ENCODE peak calls at places on chromosomes 6 and 20, in ten cellular contexts. K is CD4-positive, alpha-beta memory T cell; C is CD8-positive, alpha-beta T cell; A is pancreas; J is A549; W is foreskin keratinocyte; T is mesenchymal stem cell; G is upper lobe of right lung; S is GM23248; U is thoracic aorta. R is an unnamed sample.

GRCh38 chr6:34068462-34069044 is 77.3 kb downstream of the GRM4 start:
- DNase-seq in W (no peak), U (no peak), K (no peak), S (no peak), T (no peak), A (no peak), J (no peak), G (no peak), C (no peak), R (no peak)

GRCh38 chr6:29019629-29020028 is 14.5 kb upstream of the ZNF311 start:
- DNase-seq in S (no peak), A (no peak), J (no peak), W (no peak), G (no peak), T (no peak), C (no peak), K (no peak), U (no peak), R (no peak)

GRCh38 chr6:131875647-131876046 is 67.8 kb downstream of the ENPP1 start:
- DNase-seq in T (no peak), J (no peak), S (no peak), K (no peak), A (no peak), U (no peak), G (no peak), C (no peak), W (no peak), R (no peak)

GRCh38 chr6:21455071-21455470 is 138.5 kb upstream of the SOX4 start:
- DNase-seq in U (no peak), J (no peak), A (no peak), G (no peak), S (no peak), W (no peak), C (no peak), T (no peak), K (no peak), R (no peak)

GRCh38 chr6:35454843-35455110 is 2.6 kb downstream of the FANCE start:
- DNase-seq in G (no peak), A (no peak), W (no peak), S (no peak), J (no peak), U (no peak), C (no peak), K (no peak), T (no peak), R (no peak)

GRCh38 chr20:50729925-50730764 is 1.2 kb upstream of the PARD6B start:
- DNase-seq in T (peak; percentile 83), W (no peak), A (no peak), U (peak; percentile 6), S (peak; percentile 62), K (no peak), C (no peak), J (no peak), G (no peak), R (peak; percentile 40)

GRCh38 chr6:45697605-45698004 is 318.1 kb downstream of the CLIC5 start:
- DNase-seq in W (peak; percentile 86), S (peak; percentile 97), T (peak; percentile 96), G (no peak), U (no peak), C (no peak), K (no peak), J (no peak), A (no peak), R (peak; percentile 93)

GRCh38 chr6:24009319-24009718 is 116.7 kb upstream of the NRSN1 start:
- DNase-seq in A (no peak), T (no peak), J (no peak), G (no peak), C (no peak), K (no peak), U (no peak), W (no peak), S (no peak), R (no peak)

GRCh38 chr6:84625510-84625909 is 138.9 kb downstream of the TBX18 start:
- DNase-seq in K (no peak), T (no peak), C (no peak), U (no peak), A (no peak), G (no peak), S (no peak), W (no peak), J (no peak), R (peak; percentile 37)

GRCh38 chr6:84772428-84773132 is 8.2 kb upstream of the TBX18 start:
- DNase-seq in A (no peak), U (no peak), G (no peak), S (peak; percentile 37), C (no peak), J (no peak), K (no peak), T (peak; percentile 11), W (no peak), R (no peak)

GRCh38 chr6:30889921-30890645 is 5.8 kb downstream of the DDR1 start:
- DNase-seq in K (no peak), S (no peak), T (no peak), A (no peak), W (peak; percentile 70), C (no peak), J (no peak), G (peak; percentile 42), U (no peak), R (no peak)

GRCh38 chr6:29641430-29642213 is 8.6 kb upstream of the GABBR1 start:
- DNase-seq in W (no peak), J (no peak), G (no peak), S (no peak), T (no peak), U (no peak), K (peak; percentile 33), A (no peak), C (no peak), R (no peak)

DNA sequence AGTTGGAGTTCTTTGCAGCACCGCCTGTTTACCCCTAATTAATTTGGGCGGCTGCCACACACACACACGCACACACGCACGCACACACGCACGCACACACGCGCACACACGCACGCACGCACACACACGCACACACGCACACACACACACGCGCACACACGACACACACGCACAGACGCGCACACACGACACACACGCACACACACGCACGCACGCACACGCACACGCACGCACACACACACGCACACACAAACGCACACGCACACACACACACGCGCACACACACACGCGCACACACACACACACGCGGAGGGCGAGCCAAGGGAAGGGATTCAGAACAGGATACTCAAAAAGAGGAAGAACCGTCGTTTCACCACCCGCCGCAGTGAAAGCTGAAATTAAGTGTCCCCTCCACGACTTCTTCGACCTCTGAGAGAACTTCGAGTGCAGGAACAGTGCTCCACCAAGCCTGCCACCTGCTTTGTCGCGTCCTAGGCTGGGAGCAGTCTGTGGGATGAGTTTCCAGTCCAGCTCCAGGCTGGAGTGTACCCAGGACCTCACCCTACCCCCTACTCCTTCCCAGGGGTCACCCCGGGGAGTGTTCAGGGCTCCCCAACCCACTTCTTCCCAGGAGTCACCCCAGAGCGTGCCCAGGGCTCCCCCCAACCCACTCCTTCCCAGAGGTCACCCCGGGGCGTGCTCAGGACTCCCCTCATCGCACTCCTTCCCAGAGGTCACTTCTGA is 1.1 kb downstream of the RNASET2 start:
- DNase-seq in K (peak; percentile 49), A (no peak), S (no peak), W (no peak), U (no peak), J (peak; percentile 3), T (peak; percentile 25), G (peak; percentile 75), C (no peak), R (no peak)
- H3K4me1 ChIP-seq in K (peaks cover 76% of the 10 kb centered on the region), A (no peaks in the 10 kb centered on the region), S (no peaks in the 10 kb centered on the region), W (no peaks in the 10 kb centered on the region), U (peaks cover 4% of the 10 kb centered on the region), J (no peaks in the 10 kb centered on the region), T (peaks cover 29% of the 10 kb centered on the region), G (peaks cover 23% of the 10 kb centered on the region), C (peaks cover 76% of the 10 kb centered on the region), R (peaks cover 11% of the 10 kb centered on the region)

GRCh38 chr6:42046491-42047219 is 3.7 kb upstream of the TAF8 start:
- DNase-seq in C (no peak), T (peak; percentile 89), S (peak; percentile 13), J (no peak), G (peak; percentile 55), U (no peak), W (no peak), K (no peak), A (no peak), R (peak; percentile 64)

GRCh38 chr6:42045538-42046460 is 4.5 kb upstream of the TAF8 start:
- DNase-seq in J (no peak), U (peak; percentile 33), C (peak; percentile 58), A (peak; percentile 94), G (peak; percentile 97), S (peak; percentile 45), W (peak; percentile 69), T (peak; percentile 92), K (peak; percentile 92), R (peak; percentile 94)

GRCh38 chr6:42049116-42049809 is 1.1 kb upstream of the TAF8 start:
- DNase-seq in S (no peak), J (no peak), T (no peak), K (no peak), W (no peak), U (no peak), C (no peak), A (peak; percentile 76), G (peak; percentile 75), R (no peak)

GRCh38 chr6:42047790-42048405 is 2.4 kb upstream of the TAF8 start:
- DNase-seq in S (peak; percentile 13), J (no peak), A (no peak), K (no peak), U (no peak), C (no peak), G (peak; percentile 12), T (no peak), W (no peak), R (peak; percentile 37)

GRCh38 chr6:42047220-42047590 is 3.1 kb upstream of the TAF8 start:
- DNase-seq in C (no peak), J (no peak), U (no peak), G (peak; percentile 27), A (no peak), W (no peak), K (no peak), T (no peak), S (no peak), R (peak; percentile 12)
- H3K4me1 ChIP-seq in C (peaks cover 57% of the 10 kb centered on the region), J (peaks cover 62% of the 10 kb centered on the region), U (peaks cover 39% of the 10 kb centered on the region), G (peaks cover 76% of the 10 kb centered on the region), A (peaks cover 44% of the 10 kb centered on the region), W (peaks cover 18% of the 10 kb centered on the region), K (peaks cover 68% of the 10 kb centered on the region), T (peaks cover 26% of the 10 kb centered on the region), S (no peaks in the 10 kb centered on the region), R (peaks cover 63% of the 10 kb centered on the region)

GRCh38 chr6:13614926-13615801 is at the start of gene NOL7:
- DNase-seq in W (peak; percentile 86), A (peak; percentile 100), U (peak; percentile 90), T (peak; percentile 98), C (peak; percentile 96), G (peak; percentile 98), K (peak; percentile 98), S (peak; percentile 99), J (peak; percentile 77), R (peak; percentile 100)
- H3K4me1 ChIP-seq in W (no peaks in the 10 kb centered on the region), A (peaks cover 14% of the 10 kb centered on the region), U (peaks cover 19% of the 10 kb centered on the region), T (no peaks in the 10 kb centered on the region), C (peaks cover 28% of the 10 kb centered on the region), G (peaks cover 16% of the 10 kb centered on the region), K (peaks cover 36% of the 10 kb centered on the region), S (peaks cover 23% of the 10 kb centered on the region), J (peaks cover 10% of the 10 kb centered on the region), R (peaks cover 26% of the 10 kb centered on the region)

DNA sequence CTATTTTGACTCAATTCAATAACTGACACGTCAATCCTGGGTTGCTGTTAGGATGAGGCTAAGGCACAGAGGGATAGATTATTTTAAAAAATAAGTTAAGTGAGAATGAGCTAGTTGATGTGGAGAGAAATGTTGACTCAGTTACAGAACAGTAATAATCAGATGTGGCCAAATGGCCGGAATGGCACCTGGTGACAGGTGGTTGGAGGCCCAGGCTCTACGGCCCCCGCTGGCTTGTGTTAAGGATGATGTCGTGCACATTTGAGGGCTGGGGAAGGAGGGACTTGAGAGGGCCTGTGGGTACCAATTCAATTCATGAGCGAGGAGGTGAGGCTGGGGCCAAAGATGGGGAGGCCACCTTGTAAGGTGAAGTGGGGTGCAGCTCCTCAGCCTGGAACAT is 31.7 kb downstream of the APCDD1L start:
- DNase-seq in T (no peak), G (no peak), A (no peak), K (no peak), J (no peak), U (no peak), W (no peak), C (no peak), S (no peak), R (no peak)
- H3K4me1 ChIP-seq in T (peaks cover 2% of the 10 kb centered on the region), G (no peaks in the 10 kb centered on the region), A (no peaks in the 10 kb centered on the region), K (no peaks in the 10 kb centered on the region), J (no peaks in the 10 kb centered on the region), U (no peaks in the 10 kb centered on the region), W (no peaks in the 10 kb centered on the region), C (no peaks in the 10 kb centered on the region), S (no peaks in the 10 kb centered on the region), R (peaks cover 4% of the 10 kb centered on the region)